ENCODE peak calls at places on chromosomes 6 and 20, in ten cellular contexts. E, A, F, B, L, D, P, G, U and I are unnamed samples. For H3K27me3, the result is how much of the 10 kb centered on the place peaks cover.

GRCh38 chr20:38806855-38807655 is 1.6 kb downstream of the PPP1R16B start:
- DNase-seq in E (no peak), A (no peak), F (no peak), B (no peak), L (no peak), D (no peak), P (no peak), G (no peak), U (no peak), I (no peak)

GRCh38 chr20:8401491-8401890 is 269.4 kb downstream of the PLCB1 start:
- DNase-seq in E (no peak), A (no peak), F (no peak), B (no peak), L (no peak), D (no peak), P (no peak), G (no peak), U (no peak), I (no peak)

GRCh38 chr6:147782302-147782701 is 273.8 kb downstream of the SAMD5 start:
- DNase-seq in E (peak), A (no peak), F (peak), B (no peak), L (no peak), D (peak), P (no peak), G (no peak), U (no peak), I (peak)

GRCh38 chr6:46015119-46015968 is at the start of gene CLIC5:
- DNase-seq in E (peak), A (peak), F (no peak), B (no peak), L (peak), D (no peak), P (peak), G (no peak), U (no peak), I (no peak)

GRCh38 chr20:50313223-50313820 is 122.7 kb downstream of the CEBPB start:
- DNase-seq in E (no peak), A (no peak), F (peak), B (no peak), L (no peak), D (no peak), P (no peak), G (no peak), U (no peak), I (no peak)

GRCh38 chr20:36544134-36545018 is 3.1 kb downstream of the MYL9 start:
- DNase-seq in E (no peak), A (no peak), F (peak), B (no peak), L (no peak), D (peak), P (no peak), G (no peak), U (no peak), I (no peak)

GRCh38 chr6:88492824-88493223 is 326.7 kb upstream of the CNR1 start:
- DNase-seq in E (peak), A (no peak), F (peak), B (no peak), L (no peak), D (peak), P (no peak), G (peak), U (no peak), I (no peak)

GRCh38 chr6:43776115-43776798 is 6.2 kb downstream of the VEGFA start:
- DNase-seq in E (no peak), A (peak), F (no peak), B (no peak), L (no peak), D (no peak), P (no peak), G (no peak), U (no peak), I (no peak)

GRCh38 chr20:4966826-4967751 is 34.2 kb downstream of the SLC23A2 start:
- DNase-seq in E (no peak), A (no peak), F (no peak), B (no peak), L (no peak), D (no peak), P (no peak), G (no peak), U (no peak), I (no peak)

GRCh38 chr20:13336308-13337089 is 115.4 kb downstream of the ISM1 start:
- DNase-seq in E (peak), A (no peak), F (peak), B (no peak), L (peak), D (peak), P (no peak), G (no peak), U (no peak), I (peak)

GRCh38 chr20:434661-435419 is 26.7 kb downstream of the RBCK1 start:
- DNase-seq in E (no peak), A (no peak), F (no peak), B (no peak), L (no peak), D (no peak), P (no peak), G (no peak), U (no peak), I (no peak)

GRCh38 chr6:165890404-165890735 is 227.3 kb upstream of the PDE10A start:
- DNase-seq in E (no peak), A (no peak), F (no peak), B (no peak), L (no peak), D (no peak), P (no peak), G (no peak), U (no peak), I (no peak)

GRCh38 chr6:163334264-163334663 is 80.3 kb upstream of the QKI start:
- DNase-seq in E (no peak), A (no peak), F (no peak), B (no peak), L (no peak), D (no peak), P (no peak), G (no peak), U (no peak), I (no peak)

GRCh38 chr20:57435498-57436222 is 44.5 kb downstream of the RBM38 start:
- DNase-seq in E (no peak), A (peak), F (peak), B (no peak), L (peak), D (peak), P (peak), G (peak), U (no peak), I (peak)

GRCh38 chr6:41181566-41181965 is 18.6 kb upstream of the TREM2 start:
- DNase-seq in E (no peak), A (no peak), F (no peak), B (no peak), L (no peak), D (no peak), P (no peak), G (no peak), U (no peak), I (no peak)

GRCh38 chr6:55388161-55388560 is 60.9 kb downstream of the GFRAL start:
- DNase-seq in E (peak), A (no peak), F (peak), B (no peak), L (no peak), D (no peak), P (no peak), G (no peak), U (no peak), I (no peak)

GRCh38 chr20:63517376-63518309 is 2.9 kb upstream of the PPDPF start:
- DNase-seq in E (no peak), A (no peak), F (no peak), B (no peak), L (no peak), D (no peak), P (no peak), G (no peak), U (no peak), I (no peak)

GRCh38 chr6:39055661-39056060 is 7.1 kb downstream of the GLP1R start:
- DNase-seq in E (no peak), A (no peak), F (no peak), B (no peak), L (no peak), D (no peak), P (no peak), G (no peak), U (no peak), I (no peak)

GRCh38 chr6:31057426-31058003 is 47.2 kb downstream of the MUC22 start:
- DNase-seq in E (no peak), A (no peak), F (peak), B (no peak), L (no peak), D (peak), P (no peak), G (no peak), U (no peak), I (no peak)

GRCh38 chr6:109690740-109691687 is at the start of the genes AK9 and FIG4:
- DNase-seq in E (peak), A (peak), F (peak), B (peak), L (peak), D (peak), P (peak), G (peak), U (peak), I (peak)

GRCh38 chr20:8474027-8474668 is 342.1 kb downstream of the PLCB1 start:
- DNase-seq in E (no peak), A (no peak), F (no peak), B (no peak), L (no peak), D (no peak), P (no peak), G (no peak), U (no peak), I (no peak)

GRCh38 chr6:30557683-30557981 is 537 bp downstream of the PRR3 start:
- DNase-seq in E (no peak), A (no peak), F (peak), B (no peak), L (no peak), D (no peak), P (no peak), G (peak), U (no peak), I (no peak)

GRCh38 chr6:63799813-63800212 is 164.2 kb downstream of the PHF3 start:
- DNase-seq in E (no peak), A (no peak), F (no peak), B (no peak), L (no peak), D (no peak), P (no peak), G (no peak), U (no peak), I (no peak)
- H3K27me3 ChIP-seq in E (under half), A (under half), F (under half), B (under half), L (under half), D (under half), P (under half), G (under half), U (under half), I (under half)

GRCh38 chr6:144543006-144543871 is 258.1 kb downstream of the UTRN start:
- DNase-seq in E (no peak), A (no peak), F (peak), B (no peak), L (peak), D (peak), P (no peak), G (peak), U (peak), I (no peak)
- TF ChIP-seq CTCF in E (no peak), A (no peak), F (no peak), B (no peak), L (no peak), D (no peak), P (no peak), G (no peak), U (no peak), I (no peak)

DNA sequence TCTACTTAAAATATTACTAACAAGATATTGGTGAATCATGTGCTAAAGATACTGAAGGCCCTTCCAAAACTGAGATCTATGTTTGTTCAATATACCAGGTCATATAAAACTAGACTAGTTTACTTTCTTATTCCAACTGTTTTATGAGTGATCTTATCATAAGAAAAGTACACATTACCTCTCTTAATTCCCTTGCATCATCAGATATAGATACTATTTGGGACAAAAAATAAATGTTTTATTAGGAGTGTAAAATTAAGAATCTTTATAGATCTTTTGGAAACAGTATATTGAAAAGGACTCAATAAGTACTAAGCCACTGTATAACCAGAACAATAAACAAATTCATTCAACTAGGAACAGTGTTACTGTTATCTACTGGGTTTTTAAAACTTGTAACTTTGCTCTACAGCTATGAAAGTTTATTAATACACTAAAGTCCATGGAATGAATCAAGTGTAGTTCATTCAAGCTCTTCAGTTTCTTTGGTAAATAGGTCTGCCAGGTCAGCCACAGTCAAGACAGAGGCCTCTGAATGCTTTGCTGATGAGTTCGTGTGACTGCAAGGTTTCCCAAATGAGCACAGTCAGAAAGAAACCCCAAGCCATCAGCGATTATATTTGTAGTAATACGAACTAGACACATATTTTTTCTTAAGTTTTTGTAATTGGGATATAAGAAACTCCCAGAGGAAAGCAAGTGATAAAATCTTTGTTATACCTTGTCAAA is 71.8 kb upstream of the FBXO30 start:
- DNase-seq in E (no peak), A (no peak), F (peak), B (no peak), L (no peak), D (peak), P (no peak), G (no peak), U (no peak), I (no peak)
- H3K27me3 ChIP-seq in E (under half), A (under half), F (under half), B (under half), L (under half), D (under half), P (under half), G (under half), U (under half), I (under half)

DNA sequence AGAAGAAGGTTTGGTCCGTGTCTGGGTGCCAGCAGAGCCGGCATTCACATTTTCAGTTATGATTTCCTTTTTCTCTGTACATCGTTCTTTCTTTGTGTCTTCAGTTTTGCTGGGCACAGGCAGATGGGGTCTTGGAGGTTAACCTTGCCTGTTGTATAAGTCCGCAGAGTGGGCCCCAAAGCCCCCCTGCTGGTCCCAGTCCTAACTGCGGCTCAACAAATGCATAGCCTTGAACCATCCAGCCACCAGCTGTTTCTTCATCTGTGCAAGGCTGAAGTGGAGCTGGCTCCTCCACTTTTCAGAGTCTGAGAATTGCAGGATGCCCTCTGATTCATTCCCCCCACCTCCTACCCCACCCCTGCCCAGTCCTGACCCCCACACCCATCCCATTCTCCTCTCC is 386.3 kb upstream of the SULF2 start:
- DNase-seq in E (no peak), A (no peak), F (no peak), B (no peak), L (no peak), D (no peak), P (no peak), G (no peak), U (no peak), I (no peak)
- TF ChIP-seq CTCF in E (no peak), A (no peak), F (no peak), B (no peak), L (no peak), D (no peak), P (no peak), G (no peak), U (no peak), I (no peak)

GRCh38 chr6:150733726-150734125 is 131.8 kb upstream of the MTHFD1L start:
- DNase-seq in E (no peak), A (no peak), F (no peak), B (no peak), L (no peak), D (no peak), P (no peak), G (no peak), U (no peak), I (no peak)
- H3K27me3 ChIP-seq in E (under half), A (under half), F (under half), B (under half), L (under half), D (under half), P (under half), G (under half), U (under half), I (under half)

GRCh38 chr6:35259946-35260626 is 551 bp downstream of the ZNF76 start:
- DNase-seq in E (peak), A (peak), F (peak), B (peak), L (peak), D (peak), P (peak), G (peak), U (no peak), I (no peak)

GRCh38 chr6:35259194-35259945 is at the start of gene ZNF76:
- DNase-seq in E (peak), A (peak), F (peak), B (peak), L (peak), D (peak), P (peak), G (peak), U (peak), I (peak)

GRCh38 chr6:35258336-35258735 is 1.2 kb upstream of the ZNF76 start:
- DNase-seq in E (no peak), A (no peak), F (no peak), B (no peak), L (no peak), D (no peak), P (no peak), G (no peak), U (no peak), I (no peak)

GRCh38 chr6:35260642-35261570 is 1.4 kb downstream of the ZNF76 start:
- DNase-seq in E (no peak), A (no peak), F (no peak), B (peak), L (no peak), D (no peak), P (no peak), G (no peak), U (no peak), I (no peak)

DNA sequence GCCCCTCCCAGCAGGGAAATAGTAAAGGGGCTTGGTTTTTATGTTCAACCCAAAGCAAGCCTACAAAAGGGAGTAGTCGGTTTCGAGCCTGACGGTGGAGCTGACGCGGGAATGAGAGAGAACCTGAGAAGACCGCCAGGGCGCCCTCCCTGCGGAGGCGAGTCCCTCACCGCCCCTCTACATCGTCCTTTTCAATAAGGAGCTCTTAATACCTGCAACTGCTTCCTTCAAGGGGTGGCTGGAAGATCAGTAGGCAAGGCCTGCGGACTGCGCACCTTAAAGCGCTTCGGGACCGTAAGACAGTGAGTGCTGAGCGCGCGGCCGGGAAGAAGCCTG is 709 bp upstream of the ZNF76 start:
- DNase-seq in E (peak), A (peak), F (no peak), B (peak), L (no peak), D (peak), P (peak), G (peak), U (no peak), I (no peak)
- TF ChIP-seq CTCF in E (peak), A (no peak), F (peak), B (no peak), L (no peak), D (no peak), P (no peak), G (no peak), U (no peak), I (peak)